ENCODE peak calls at places on chromosomes 1 and 21, in seven cellular contexts. Q, K, P, B, Y, X and O are unnamed samples.

GRCh38 chr1:63599799-63600198 is 6.6 kb downstream of the PGM1 start:
- DNase-seq in Q (no peak), K (no peak), P (no peak), B (no peak), Y (no peak), X (no peak), O (no peak)

GRCh38 chr1:191669629-191670028 is 488.6 kb upstream of the RGS18 start:
- DNase-seq in Q (no peak), K (no peak), P (no peak), B (no peak), Y (no peak), X (no peak), O (no peak)

GRCh38 chr1:942864-943533 is 16.1 kb downstream of the NOC2L start:
- DNase-seq in Q (peak), K (no peak), P (no peak), B (no peak), Y (no peak), X (no peak), O (peak)

GRCh38 chr1:94801919-94802546 is 18.1 kb upstream of the SLC44A3 start:
- DNase-seq in Q (peak), K (peak), P (no peak), B (peak), Y (no peak), X (no peak), O (peak)

GRCh38 chr21:42649122-42650032 is 4.0 kb upstream of the PDE9A start:
- DNase-seq in Q (peak), K (no peak), P (no peak), B (no peak), Y (no peak), X (no peak), O (no peak)

GRCh38 chr1:227786673-227787512 is 28.6 kb upstream of the PRSS38 start:
- DNase-seq in Q (no peak), K (no peak), P (no peak), B (no peak), Y (no peak), X (peak), O (no peak)

GRCh38 chr1:15956150-15956549 is 19.8 kb downstream of the ZBTB17 start:
- DNase-seq in Q (no peak), K (no peak), P (no peak), B (no peak), Y (no peak), X (no peak), O (no peak)

GRCh38 chr1:61132176-61133047 is 50.1 kb downstream of the NFIA start:
- DNase-seq in Q (no peak), K (no peak), P (no peak), B (no peak), Y (no peak), X (no peak), O (no peak)

GRCh38 chr1:23793018-23793781 is 2.3 kb downstream of the LYPLA2 start:
- DNase-seq in Q (no peak), K (no peak), P (peak), B (no peak), Y (peak), X (no peak), O (peak)

GRCh38 chr1:159941867-159942560 is 3.4 kb downstream of the IGSF9 start:
- DNase-seq in Q (peak), K (no peak), P (no peak), B (no peak), Y (no peak), X (no peak), O (no peak)

GRCh38 chr1:85404393-85404792 is 60.6 kb downstream of the DDAH1 start:
- DNase-seq in Q (no peak), K (no peak), P (no peak), B (no peak), Y (no peak), X (no peak), O (no peak)